ENCODE peak calls at places on chromosomes 13 and 19, in ten cellular contexts. C is A673; W is tibial nerve; E is iPS DF 6.9; S is left ventricle myocardium inferior; K is aorta; A is pancreas; M is CD8-positive, alpha-beta T cell; Q is fibroblast of lung; V is IMR-90. X is an unnamed sample. For H3K4me1, the result is how much of the 10 kb centered on the place peaks cover.

GRCh38 chr19:16127776-16128371 is 15.6 kb upstream of the HSH2D start:
- DNase-seq in W (no peak), M (no peak), Q (no peak), V (no peak), C (no peak), E (no peak), S (no peak), K (no peak), A (no peak), X (no peak)

GRCh38 chr19:737591-738093 is 13.3 kb upstream of the MISP start:
- DNase-seq in S (no peak), Q (peak), M (peak), E (peak), V (peak), C (peak), K (peak), W (no peak), A (no peak), X (no peak)

GRCh38 chr13:24923305-24923640 is 159.3 kb downstream of the RNF17 start:
- DNase-seq in M (no peak), Q (peak), V (peak), W (no peak), K (no peak), E (no peak), S (no peak), A (no peak), C (no peak), X (no peak)

GRCh38 chr13:97344250-97345175 is 89.5 kb upstream of the RAP2A start:
- DNase-seq in A (no peak), S (peak), K (peak), M (no peak), V (peak), Q (peak), E (no peak), C (peak), W (peak), X (peak)

GRCh38 chr13:28658539-28658795 is 463 bp upstream of the POMP start:
- DNase-seq in A (no peak), V (no peak), K (no peak), Q (no peak), C (no peak), M (no peak), E (no peak), S (no peak), W (no peak), X (no peak)

GRCh38 chr13:30898721-30899188 is 7.3 kb upstream of the MEDAG start:
- DNase-seq in W (peak), K (peak), Q (peak), V (peak), C (no peak), M (no peak), E (no peak), S (no peak), A (no peak), X (peak)

GRCh38 chr13:40666905-40667621 is 622 bp upstream of the FOXO1 start:
- DNase-seq in M (peak), V (no peak), S (peak), W (peak), Q (no peak), A (peak), C (no peak), E (no peak), K (peak), X (peak)

GRCh38 chr19:18233224-18233825 is 7.1 kb upstream of the PDE4C start:
- DNase-seq in M (peak), S (no peak), C (peak), Q (peak), K (peak), A (no peak), E (no peak), W (no peak), V (peak), X (peak)

GRCh38 chr19:30719189-30719990 is 347.2 kb downstream of the ZNF536 start:
- DNase-seq in K (peak), S (peak), E (no peak), M (no peak), Q (peak), W (peak), C (peak), V (no peak), A (peak), X (peak)

GRCh38 chr13:92530364-92530763 is 696.2 kb upstream of the GPC6 start:
- DNase-seq in W (no peak), S (no peak), A (no peak), V (peak), C (no peak), K (no peak), E (no peak), M (no peak), Q (no peak), X (no peak)

GRCh38 chr13:51397262-51397933 is 55.4 kb downstream of the INTS6 start:
- DNase-seq in M (no peak), K (no peak), C (no peak), S (no peak), V (peak), Q (peak), A (no peak), E (no peak), W (peak), X (no peak)

GRCh38 chr13:25249001-25249543 is 38.2 kb downstream of the MTMR6 start:
- DNase-seq in C (peak), W (no peak), Q (peak), E (no peak), V (peak), S (no peak), A (no peak), K (no peak), M (no peak), X (no peak)

GRCh38 chr13:114212096-114212495 is 22.6 kb upstream of the CDC16 start:
- DNase-seq in W (no peak), K (no peak), S (no peak), A (no peak), C (no peak), V (peak), E (no peak), Q (peak), M (no peak), X (no peak)

GRCh38 chr13:44274838-44275237 is 98.8 kb upstream of the SERP2 start:
- DNase-seq in E (no peak), S (no peak), K (no peak), A (no peak), W (no peak), C (no peak), V (peak), Q (no peak), M (peak), X (no peak)

GRCh38 chr13:60329221-60329983 is 67.6 kb upstream of the TDRD3 start:
- DNase-seq in E (peak), V (peak), Q (peak), M (no peak), A (no peak), C (peak), W (no peak), S (no peak), K (no peak), X (no peak)

GRCh38 chr13:99329477-99329876 is 22.3 kb upstream of the GPR183 start:
- DNase-seq in A (no peak), C (no peak), E (no peak), Q (no peak), W (no peak), V (no peak), S (no peak), K (no peak), M (no peak), X (no peak)

GRCh38 chr13:112839347-112840105 is 129.5 kb upstream of the MCF2L start:
- DNase-seq in M (no peak), S (no peak), V (peak), A (no peak), K (peak), W (no peak), Q (peak), E (no peak), C (no peak), X (no peak)

GRCh38 chr13:22945321-22946226 is 235.2 kb upstream of the SGCG start:
- DNase-seq in V (no peak), C (no peak), E (no peak), W (no peak), Q (no peak), M (no peak), K (no peak), S (no peak), A (no peak), X (no peak)

GRCh38 chr13:101521371-101521770 is 68.9 kb downstream of the ITGBL1 start:
- DNase-seq in M (no peak), E (no peak), V (no peak), A (no peak), Q (no peak), K (no peak), C (no peak), W (no peak), S (no peak), X (no peak)

GRCh38 chr19:39915101-39915847 is 19.2 kb downstream of the FCGBP start:
- DNase-seq in M (no peak), K (no peak), V (no peak), Q (no peak), C (no peak), A (peak), S (no peak), E (no peak), W (no peak), X (no peak)

GRCh38 chr13:101007245-101007644 is 332.6 kb upstream of the TMTC4 start:
- DNase-seq in M (no peak), V (no peak), S (no peak), Q (no peak), K (no peak), A (no peak), C (no peak), E (no peak), W (no peak), X (no peak)

GRCh38 chr13:112068531-112069062 is 1.6 kb downstream of the SOX1 start:
- DNase-seq in V (no peak), M (no peak), C (no peak), A (no peak), K (no peak), Q (no peak), W (no peak), S (no peak), E (no peak), X (no peak)

GRCh38 chr13:92842145-92842544 is 384.5 kb upstream of the GPC6 start:
- DNase-seq in A (no peak), E (no peak), K (no peak), Q (peak), M (no peak), W (no peak), C (no peak), V (peak), S (no peak), X (no peak)

GRCh38 chr13:38430761-38431160 is 81.1 kb downstream of the UFM1 start:
- DNase-seq in Q (no peak), E (no peak), V (no peak), W (no peak), S (no peak), M (no peak), A (no peak), K (no peak), C (no peak), X (no peak)

GRCh38 chr13:42270857-42271215 is 1.1 kb upstream of the AKAP11 start:
- DNase-seq in M (no peak), K (no peak), A (no peak), S (no peak), Q (no peak), W (no peak), C (no peak), V (no peak), E (no peak), X (no peak)

GRCh38 chr19:53903055-53903680 is 5.9 kb upstream of the CACNG7 start:
- DNase-seq in E (no peak), A (no peak), M (no peak), Q (peak), K (no peak), S (no peak), V (peak), W (no peak), C (peak), X (no peak)

GRCh38 chr13:107271226-107271625 is 703.3 kb upstream of the ARGLU1 start:
- DNase-seq in K (no peak), E (peak), A (no peak), V (peak), W (no peak), S (no peak), Q (peak), C (peak), M (no peak), X (no peak)

GRCh38 chr13:30998548-30999140 is 66.2 kb downstream of the TEX26 start:
- DNase-seq in C (no peak), A (no peak), Q (peak), W (no peak), S (no peak), M (no peak), V (peak), K (no peak), E (no peak), X (no peak)

GRCh38 chr19:17977488-17977887 is 10.6 kb downstream of the KCNN1 start:
- DNase-seq in E (no peak), M (no peak), A (no peak), Q (no peak), C (no peak), W (no peak), S (no peak), K (no peak), V (no peak), X (no peak)

GRCh38 chr19:46350758-46351159 is 3.9 kb downstream of the PPP5C start:
- DNase-seq in M (no peak), W (no peak), S (no peak), A (no peak), K (peak), C (no peak), V (no peak), Q (no peak), E (no peak), X (no peak)
- H3K4me1 ChIP-seq in M (half or more), W (under half), S (half or more), A (under half), K (under half), C (under half), V (under half), Q (under half), E (under half), X (under half)

GRCh38 chr19:3059653-3060052 is 2.6 kb downstream of the TLE5 start:
- DNase-seq in A (no peak), S (no peak), K (no peak), Q (no peak), C (no peak), W (no peak), E (no peak), M (no peak), V (no peak), X (no peak)
- H3K4me3 ChIP-seq in A (no peak), S (peak), K (no peak), Q (no peak), C (no peak), W (no peak), E (no peak), M (peak), V (no peak), X (no peak)

GRCh38 chr19:4452230-4452990 is 5.2 kb downstream of the UBXN6 start:
- DNase-seq in E (no peak), A (peak), V (no peak), K (no peak), C (no peak), Q (no peak), W (no peak), S (no peak), M (no peak), X (no peak)

GRCh38 chr19:4455742-4456565 is 1.6 kb downstream of the UBXN6 start:
- DNase-seq in M (no peak), V (peak), W (peak), S (peak), E (no peak), Q (peak), A (peak), C (no peak), K (no peak), X (peak)

GRCh38 chr19:4454952-4455738 is 2.4 kb downstream of the UBXN6 start:
- DNase-seq in E (no peak), C (no peak), Q (peak), A (peak), S (no peak), W (no peak), V (peak), K (no peak), M (no peak), X (peak)

GRCh38 chr19:4454621-4454951 is 3.0 kb downstream of the UBXN6 start:
- DNase-seq in S (no peak), M (no peak), V (no peak), Q (no peak), W (no peak), E (no peak), A (peak), C (no peak), K (no peak), X (no peak)

GRCh38 chr19:4453232-4454179 is 4.1 kb downstream of the UBXN6 start:
- DNase-seq in M (no peak), W (no peak), Q (no peak), K (no peak), C (no peak), E (no peak), V (no peak), A (peak), S (no peak), X (peak)
- H3K4me1 ChIP-seq in M (under half), W (under half), Q (under half), K (under half), C (under half), E (under half), V (under half), A (under half), S (half or more), X (under half)

GRCh38 chr19:56670961-56671612 is 470 bp downstream of the ZNF835 start:
- DNase-seq in Q (no peak), S (no peak), C (no peak), W (no peak), E (no peak), K (no peak), M (no peak), A (peak), V (no peak), X (peak)

GRCh38 chr19:56668676-56669075 is 2.9 kb downstream of the ZNF835 start:
- DNase-seq in V (no peak), M (no peak), S (no peak), K (peak), E (no peak), W (no peak), A (no peak), Q (no peak), C (no peak), X (no peak)

GRCh38 chr19:56667311-56667870 is 4.2 kb downstream of the ZNF835 start:
- DNase-seq in E (no peak), K (peak), M (no peak), Q (no peak), S (no peak), W (no peak), C (no peak), A (no peak), V (no peak), X (no peak)

GRCh38 chr19:56671613-56671994 is at the start of gene ZNF835:
- DNase-seq in K (peak), M (peak), Q (peak), C (peak), W (peak), S (peak), A (peak), V (no peak), E (no peak), X (peak)

GRCh38 chr19:56670401-56670960 is 1.1 kb downstream of the ZNF835 start:
- DNase-seq in Q (no peak), K (peak), M (no peak), E (no peak), A (no peak), S (no peak), C (no peak), W (no peak), V (no peak), X (no peak)
- H3K4me3 ChIP-seq in Q (no peak), K (no peak), M (peak), E (no peak), A (no peak), S (peak), C (peak), W (peak), V (no peak), X (no peak)

GRCh38 chr13:48236528-48237353 is 3.7 kb downstream of the ITM2B start:
- DNase-seq in C (peak), E (no peak), W (no peak), K (no peak), A (no peak), Q (no peak), M (no peak), V (no peak), S (no peak), X (no peak)

GRCh38 chr13:48233886-48234488 is 981 bp downstream of the ITM2B start:
- DNase-seq in V (peak), Q (peak), C (no peak), K (no peak), E (no peak), M (no peak), W (no peak), S (no peak), A (no peak), X (no peak)

GRCh38 chr13:48234652-48235099 is 1.7 kb downstream of the ITM2B start:
- DNase-seq in V (no peak), A (no peak), K (no peak), Q (no peak), S (no peak), M (no peak), C (peak), E (no peak), W (no peak), X (no peak)

GRCh38 chr13:48235814-48236135 is 2.8 kb downstream of the ITM2B start:
- DNase-seq in M (no peak), A (no peak), V (no peak), Q (no peak), W (no peak), K (no peak), S (no peak), C (no peak), E (no peak), X (no peak)

GRCh38 chr13:48235100-48235813 is 2.3 kb downstream of the ITM2B start:
- DNase-seq in E (no peak), W (no peak), S (no peak), V (peak), C (peak), K (no peak), M (no peak), Q (peak), A (no peak), X (no peak)
- H3K4me1 ChIP-seq in E (under half), W (under half), S (half or more), V (under half), C (under half), K (under half), M (half or more), Q (under half), A (under half), X (under half)

DNA sequence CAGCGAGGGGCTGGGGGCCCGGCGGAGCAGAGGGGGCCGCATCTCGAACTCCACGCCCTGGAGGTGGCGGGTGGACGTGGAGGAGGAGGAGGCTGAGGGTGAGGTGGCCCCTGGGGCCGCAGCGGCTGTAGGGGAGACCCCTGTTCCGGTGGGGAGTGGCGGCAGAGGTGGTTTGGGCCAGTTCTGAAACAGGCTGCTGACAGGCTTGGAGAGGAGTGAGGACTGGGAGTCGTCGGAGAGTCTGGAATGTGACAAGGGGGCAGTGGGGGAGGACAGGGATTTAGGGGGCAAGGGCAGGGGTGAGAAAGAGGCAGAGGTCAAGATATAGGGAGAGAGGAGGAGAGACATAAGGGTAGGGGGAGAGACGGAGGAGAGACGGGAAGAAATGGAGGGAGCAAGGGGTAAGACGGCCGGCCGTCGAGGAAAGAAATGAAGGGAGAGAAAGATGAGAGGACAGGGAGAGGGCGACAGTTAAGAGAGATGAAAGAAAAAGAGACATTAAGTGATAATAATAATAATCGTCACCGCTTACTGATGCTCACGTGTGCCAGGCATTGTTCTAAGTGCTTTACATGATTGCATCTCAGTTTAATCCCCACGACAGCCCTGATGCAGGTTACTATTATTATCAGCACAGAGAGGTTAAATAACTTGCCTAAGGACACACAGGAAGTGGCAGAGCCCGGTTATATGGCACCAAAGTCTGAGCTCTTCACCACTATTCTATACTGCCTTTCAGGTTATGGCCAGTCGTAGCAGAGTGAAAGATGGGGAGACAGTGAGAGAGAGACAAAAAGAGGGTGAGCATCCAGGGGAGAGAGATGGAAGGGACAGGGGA is 13.4 kb downstream of the C19orf81 start:
- DNase-seq in K (peak), V (no peak), M (no peak), A (peak), E (no peak), C (no peak), Q (no peak), W (no peak), S (no peak), X (no peak)
- H3K4me3 ChIP-seq in K (no peak), V (no peak), M (no peak), A (no peak), E (no peak), C (no peak), Q (no peak), W (no peak), S (no peak), X (no peak)

GRCh38 chr19:35806597-35806996 is 6.0 kb downstream of the PRODH2 start:
- DNase-seq in K (no peak), Q (no peak), C (no peak), M (no peak), V (no peak), A (no peak), W (no peak), E (no peak), S (no peak), X (no peak)
- H3K4me1 ChIP-seq in K (under half), Q (under half), C (under half), M (under half), V (under half), A (under half), W (under half), E (under half), S (under half), X (under half)

DNA sequence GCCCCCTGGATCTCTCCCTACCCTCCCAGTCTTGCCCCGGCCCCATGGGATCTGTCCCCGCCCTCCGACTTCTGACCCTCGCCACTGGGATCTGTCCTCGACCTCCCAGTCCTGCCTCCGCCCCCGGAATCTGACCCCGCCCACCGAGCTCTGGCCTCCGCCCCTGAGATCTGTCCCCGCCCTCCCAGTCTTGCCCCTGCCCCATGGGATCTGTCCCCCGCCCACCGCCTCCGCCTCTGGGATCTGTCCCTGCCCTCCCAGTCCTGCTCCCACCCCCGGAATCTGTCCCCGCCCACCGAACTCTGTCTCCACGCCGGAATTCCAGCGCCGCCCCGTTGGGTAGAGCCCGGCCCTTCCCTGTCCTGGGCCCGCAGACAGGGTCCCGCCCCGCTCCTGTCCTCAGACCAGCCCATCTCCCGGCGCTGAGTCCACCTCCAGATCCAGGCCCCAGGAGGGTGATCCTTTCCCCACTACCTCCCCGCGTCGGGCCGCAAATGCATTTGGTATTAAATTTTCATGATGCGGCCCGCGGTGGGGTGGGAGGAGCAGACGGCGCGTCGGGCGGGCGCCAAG is 1.6 kb upstream of the SLC17A7 start:
- DNase-seq in W (peak), S (peak), K (peak), C (peak), V (peak), A (peak), M (no peak), Q (peak), E (peak), X (peak)
- H3K4me3 ChIP-seq in W (peak), S (peak), K (peak), C (peak), V (peak), A (peak), M (peak), Q (peak), E (peak), X (peak)